ENCODE peak calls at places on chromosomes 1 and 21, in ten cellular contexts. T is activated CD8-positive, alpha-beta memory T cell treated with anti-CD3 and anti-CD28 coated beads, Interleukin-2, amount 50 U/mL, for 4 hours; Y is activated T-helper 1 cell treated with anti-CD3 and anti-CD28 coated beads, Interleukin-2, amount 50 U/mL, for 16 hours; V is stomach; W is ELF-1; J is T-helper 1 cell; S is HFF-Myc; L is NAMALWA; C is activated T-helper 2 cell treated with anti-CD3 and anti-CD28 coated beads, Interferon-gamma antibody, Interleukin-2, Interleukin-4, amounts not matched to agents 10 μg/mL and 5 μg/mL and 100 μg/mL, durations not matched to agents 14 hours and 24 hours and 36 hours; G is coronary artery. Q is an unnamed sample.

GRCh38 chr1:67674260-67675011 is 10.6 kb upstream of the GADD45A start:
- DNase-seq in T (peak), Y (no peak), V (no peak), W (no peak), J (peak), S (peak), L (peak), C (peak), G (no peak), Q (peak)

GRCh38 chr1:48329905-48330304 is 107.4 kb downstream of the SLC5A9 start:
- DNase-seq in T (no peak), Y (no peak), V (no peak), W (no peak), J (no peak), S (no peak), L (no peak), C (no peak), G (no peak), Q (no peak)

GRCh38 chr1:240737761-240738265 is 125.9 kb upstream of the GREM2 start:
- DNase-seq in T (no peak), Y (no peak), V (no peak), W (no peak), J (no peak), S (no peak), L (no peak), C (no peak), G (no peak), Q (no peak)

GRCh38 chr1:10575616-10576015 is 100.9 kb downstream of the PEX14 start:
- DNase-seq in T (no peak), Y (no peak), V (no peak), W (no peak), J (no peak), S (peak), L (no peak), C (no peak), G (no peak), Q (no peak)

GRCh38 chr1:111496398-111496797 is 7.0 kb downstream of the ADORA3 start:
- DNase-seq in T (no peak), Y (no peak), V (no peak), W (no peak), J (peak), S (no peak), L (no peak), C (no peak), G (no peak), Q (no peak)

GRCh38 chr1:109783436-109783835 is 19.7 kb upstream of the EPS8L3 start:
- DNase-seq in T (no peak), Y (no peak), V (peak), W (peak), J (no peak), S (no peak), L (no peak), C (no peak), G (no peak), Q (no peak)

GRCh38 chr1:15192916-15193550 is 39.5 kb downstream of the TMEM51 start:
- DNase-seq in T (no peak), Y (no peak), V (no peak), W (no peak), J (no peak), S (no peak), L (no peak), C (no peak), G (no peak), Q (no peak)

GRCh38 chr1:104946558-104947210 is 1197.0 kb downstream of the AMY1C start:
- DNase-seq in T (no peak), Y (no peak), V (no peak), W (no peak), J (no peak), S (no peak), L (no peak), C (no peak), G (no peak), Q (no peak)

GRCh38 chr1:940121-941026 is 16.7 kb downstream of the SAMD11 start:
- DNase-seq in T (no peak), Y (no peak), V (peak), W (peak), J (no peak), S (no peak), L (peak), C (no peak), G (no peak), Q (peak)

GRCh38 chr21:22374218-22374969 is 1376.2 kb downstream of the NCAM2 start:
- DNase-seq in T (no peak), Y (no peak), V (no peak), W (peak), J (no peak), S (no peak), L (no peak), C (no peak), G (no peak), Q (peak)

GRCh38 chr1:204592246-204592948 is 76.2 kb downstream of the MDM4 start:
- DNase-seq in T (no peak), Y (no peak), V (no peak), W (no peak), J (no peak), S (no peak), L (no peak), C (no peak), G (no peak), Q (no peak)

GRCh38 chr1:198295975-198296374 is 139.2 kb downstream of the NEK7 start:
- DNase-seq in T (no peak), Y (no peak), V (no peak), W (no peak), J (no peak), S (no peak), L (no peak), C (no peak), G (no peak), Q (no peak)

GRCh38 chr1:91725961-91726704 is 159.8 kb downstream of the TGFBR3 start:
- DNase-seq in T (no peak), Y (no peak), V (no peak), W (no peak), J (no peak), S (peak), L (no peak), C (no peak), G (no peak), Q (no peak)

GRCh38 chr1:235910357-235911299 is 43.9 kb upstream of the LYST start:
- DNase-seq in T (no peak), Y (no peak), V (peak), W (peak), J (peak), S (no peak), L (no peak), C (no peak), G (no peak), Q (peak)

GRCh38 chr21:34022557-34023335 is 50.6 kb upstream of the MRPS6 start:
- DNase-seq in T (peak), Y (no peak), V (no peak), W (peak), J (peak), S (no peak), L (peak), C (no peak), G (no peak), Q (peak)

GRCh38 chr1:157882560-157882959 is 41.0 kb upstream of the CD5L start:
- DNase-seq in T (no peak), Y (no peak), V (no peak), W (no peak), J (no peak), S (no peak), L (no peak), C (no peak), G (no peak), Q (no peak)

GRCh38 chr1:114695430-114696093 is at the start of gene AMPD1:
- DNase-seq in T (no peak), Y (no peak), V (no peak), W (no peak), J (no peak), S (no peak), L (no peak), C (no peak), G (no peak), Q (no peak)

GRCh38 chr1:200610846-200611245 is 9.7 kb downstream of the KIF14 start:
- DNase-seq in T (no peak), Y (no peak), V (no peak), W (no peak), J (no peak), S (peak), L (no peak), C (no peak), G (no peak), Q (no peak)

GRCh38 chr21:44703731-44704635 is 7.0 kb downstream of the KRTAP10-12 start:
- DNase-seq in T (no peak), Y (no peak), V (no peak), W (no peak), J (no peak), S (no peak), L (no peak), C (no peak), G (peak), Q (no peak)

GRCh38 chr1:221228594-221228993 is 349.4 kb downstream of the HLX start:
- DNase-seq in T (no peak), Y (no peak), V (no peak), W (peak), J (no peak), S (no peak), L (no peak), C (no peak), G (no peak), Q (peak)

GRCh38 chr1:59141267-59141863 is 155.5 kb upstream of the FGGY start:
- DNase-seq in T (no peak), Y (no peak), V (no peak), W (no peak), J (no peak), S (no peak), L (no peak), C (no peak), G (no peak), Q (no peak)

GRCh38 chr1:100009458-100009857 is 39.7 kb downstream of the SLC35A3 start:
- DNase-seq in T (no peak), Y (no peak), V (no peak), W (no peak), J (no peak), S (no peak), L (no peak), C (no peak), G (no peak), Q (no peak)

Q was measured in NCI-H146.